ENCODE peak calls at places on chromosomes 4 and X, in four cellular contexts. E, U, W and Q are unnamed samples.

GRCh38 chrX:73478961-73479360 is 32.1 kb downstream of the CDX4 start:
- DNase-seq in U (no peak), W (no peak), E (no peak), Q (no peak)

GRCh38 chr4:183300070-183300469 is 20.0 kb downstream of the CLDN22 start:
- DNase-seq in W (no peak), U (no peak), E (peak; percentile 75), Q (peak; percentile 28)

GRCh38 chr4:177442623-177443155 is 452 bp upstream of the AGA start:
- DNase-seq in E (no peak), U (no peak), W (no peak), Q (peak; percentile 31)

GRCh38 chrX:17414839-17415238 is 39.8 kb downstream of the NHS start:
- DNase-seq in W (no peak), E (no peak), U (peak; percentile 12), Q (no peak)

GRCh38 chrX:100098660-100099375 is 311.3 kb downstream of the PCDH19 start:
- DNase-seq in E (no peak), U (no peak), W (no peak), Q (peak; percentile 58)

GRCh38 chr4:156193800-156194199 is 240.1 kb upstream of the CTSO start:
- DNase-seq in W (peak; percentile 14), U (no peak), E (peak; percentile 33), Q (peak; percentile 28)

GRCh38 chr4:73998040-73999011 is at the start of gene CXCL5:
- DNase-seq in E (peak; percentile 39), W (no peak), U (peak; percentile 19), Q (peak; percentile 75)

GRCh38 chrX:39609941-39610340 is 487.8 kb downstream of the BCOR start:
- DNase-seq in W (no peak), E (no peak), U (no peak), Q (no peak)

GRCh38 chr4:26916195-26916594 is 55.6 kb downstream of the STIM2 start:
- DNase-seq in E (peak; percentile 40), W (no peak), U (no peak), Q (peak; percentile 60)

GRCh38 chr4:151276787-151277557 is at the start of gene PRSS48:
- DNase-seq in E (peak; percentile 32), U (peak; percentile 64), W (no peak), Q (peak; percentile 73)

GRCh38 chrX:10124506-10125247 is 32.1 kb upstream of the CLCN4 start:
- DNase-seq in U (no peak), W (no peak), E (no peak), Q (no peak)

GRCh38 chr4:39978378-39978775 is 666 bp upstream of the PDS5A start:
- DNase-seq in W (no peak), E (no peak), U (no peak), Q (no peak)

GRCh38 chr4:165971941-165972340 is 98.9 kb downstream of the TLL1 start:
- DNase-seq in U (no peak), W (no peak), E (no peak), Q (no peak)

GRCh38 chr4:115275615-115276014 is 162.2 kb upstream of the NDST4 start:
- DNase-seq in W (no peak), U (no peak), E (no peak), Q (no peak)

GRCh38 chrX:70313503-70313902 is 23.6 kb downstream of the KIF4A start:
- DNase-seq in E (peak; percentile 52), U (no peak), W (no peak), Q (peak; percentile 48)

GRCh38 chr4:16129336-16129735 is 45.5 kb upstream of the PROM1 start:
- DNase-seq in W (no peak), U (no peak), E (no peak), Q (peak; percentile 10)

GRCh38 chr4:39571504-39571903 is 44.3 kb upstream of the UGDH start:
- DNase-seq in U (no peak), W (no peak), E (no peak), Q (no peak)

GRCh38 chrX:9482837-9483236 is 18.0 kb downstream of the TBL1X start:
- DNase-seq in W (no peak), E (no peak), U (no peak), Q (no peak)

GRCh38 chrX:118495958-118496762 is 545 bp downstream of the DOCK11 start:
- DNase-seq in U (peak; percentile 49), W (no peak), E (no peak), Q (no peak)

GRCh38 chr4:100981447-100982204 is 365.7 kb downstream of the PPP3CA start:
- DNase-seq in W (peak; percentile 24), E (peak; percentile 20), U (no peak), Q (peak; percentile 66)

GRCh38 chr4:35565640-35566039 is 678.7 kb downstream of the ARAP2 start:
- DNase-seq in E (no peak), W (no peak), U (no peak), Q (no peak)

GRCh38 chrX:9785944-9786741 is at the start of gene SHROOM2:
- DNase-seq in U (no peak), W (no peak), E (no peak), Q (no peak)

GRCh38 chrX:821311-822178 is 191.0 kb downstream of the SHOX start:
- DNase-seq in E (no peak), U (no peak), W (no peak), Q (peak; percentile 9)

GRCh38 chr4:165580379-165580905 is 201.6 kb downstream of the CPE start:
- DNase-seq in W (peak; percentile 23), E (no peak), U (no peak), Q (peak; percentile 94)

GRCh38 chrX:700936-701335 is 70.3 kb downstream of the SHOX start:
- DNase-seq in U (no peak), E (no peak), W (no peak), Q (no peak)

GRCh38 chr4:8742546-8742945 is 129.1 kb downstream of the HMX1 start:
- DNase-seq in U (no peak), W (no peak), E (no peak), Q (no peak)

GRCh38 chrX:46577116-46578005 is 3.8 kb downstream of the CHST7 start:
- DNase-seq in U (no peak), E (peak; percentile 75), W (no peak), Q (no peak)

GRCh38 chr4:109820563-109820962 is 5.0 kb downstream of the GAR1 start:
- DNase-seq in W (no peak), U (no peak), E (no peak), Q (no peak)
- H3K4me3 ChIP-seq in W (no peak overlapping the region), U (no peak overlapping the region), E (no peak overlapping the region), Q (no peak overlapping the region)

DNA sequence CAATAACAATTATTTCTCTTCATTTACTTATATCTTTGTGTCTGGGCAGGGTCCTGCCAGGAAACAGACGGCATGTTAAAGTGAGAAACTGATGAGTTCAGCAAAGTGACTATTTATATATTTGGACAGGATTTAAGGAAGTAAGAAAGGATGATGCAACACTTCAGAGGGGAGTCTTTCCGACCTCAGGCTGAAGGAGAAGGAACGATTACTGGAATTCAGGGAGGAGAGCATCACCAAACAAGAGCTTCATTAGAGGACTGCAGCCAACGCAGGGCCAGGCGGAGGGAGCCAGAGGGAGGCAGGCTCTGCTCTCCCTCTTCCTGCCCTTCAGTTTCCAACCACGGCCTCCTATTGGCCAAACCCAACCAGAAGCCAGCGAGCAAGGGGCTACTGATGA is 1.5 kb upstream of the TLR7 start:
- DNase-seq in E (no peak), W (no peak), U (no peak), Q (no peak)
- TF ChIP-seq CTCF in E (no peak), W (no peak), U (no peak), Q (no peak)

DNA sequence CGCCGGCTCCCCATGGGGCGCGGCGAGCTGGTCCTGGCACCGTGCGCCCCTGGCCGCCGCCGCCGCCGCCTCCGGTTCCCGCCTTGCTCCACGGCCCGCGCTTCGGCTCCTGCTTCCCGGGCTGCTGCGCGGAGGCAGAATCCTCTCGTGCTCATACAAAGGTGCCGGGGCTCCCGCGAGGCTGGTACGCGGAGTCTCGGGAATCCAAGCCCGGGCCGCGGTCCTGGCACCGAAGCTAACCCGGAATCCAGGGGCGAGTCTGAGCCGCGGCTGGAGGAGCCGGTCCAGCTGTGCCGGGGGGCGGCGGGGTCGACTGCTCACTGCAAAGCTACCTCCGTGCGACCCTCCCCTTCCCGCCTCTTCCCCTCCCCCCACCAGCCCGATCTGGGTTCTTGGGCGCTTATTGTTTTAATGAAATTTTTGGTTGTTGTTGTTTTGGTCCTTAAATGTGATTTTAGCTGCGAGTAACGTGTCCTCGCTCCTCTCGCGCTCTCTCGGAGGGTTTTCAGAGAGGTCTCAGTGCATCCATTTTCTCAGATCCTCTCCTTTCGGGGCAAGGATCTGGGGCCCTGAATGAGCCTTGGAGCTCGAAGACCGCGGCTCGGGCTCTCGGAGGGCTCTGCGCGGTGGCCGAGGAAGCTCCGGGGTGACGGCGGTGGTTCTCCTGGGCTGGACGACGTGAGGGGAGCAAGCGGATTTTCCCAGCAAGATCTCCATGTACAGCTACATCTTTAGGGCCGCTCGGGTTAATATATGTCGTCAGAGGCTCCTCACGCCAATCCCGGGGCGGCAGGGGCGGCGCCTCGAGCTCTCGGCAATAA is at the start of gene HAND2:
- DNase-seq in U (no peak), W (no peak), E (peak; percentile 59), Q (no peak)
- H3K4me3 ChIP-seq in U (peak within 1 kb of the TSS; percentile 65), W (peak within 1 kb of the TSS; percentile 69), E (peak within 1 kb of the TSS; percentile 40), Q (no peak within 1 kb of the TSS)

DNA sequence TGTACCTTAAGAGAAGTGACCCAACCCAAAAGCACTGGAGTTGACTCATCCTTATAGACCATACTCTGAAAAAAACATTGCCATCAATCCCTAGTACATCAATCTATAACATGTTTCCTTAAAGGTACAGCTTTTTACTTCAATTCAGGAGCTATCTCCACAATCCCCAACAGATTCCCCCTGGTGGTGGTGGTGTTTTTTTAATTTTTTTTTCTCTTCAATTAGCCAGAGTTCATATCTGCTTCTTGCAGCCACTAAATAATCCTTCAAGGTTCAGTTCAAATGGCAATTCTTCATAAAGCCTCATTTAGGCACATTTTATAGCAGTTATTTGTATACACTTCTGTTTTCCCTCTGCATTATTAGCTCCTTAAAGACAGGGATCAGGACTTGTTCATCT is 60.7 kb upstream of the KDR start:
- DNase-seq in U (no peak), E (no peak), W (no peak), Q (peak; percentile 40)
- TF ChIP-seq CTCF in U (no peak), E (peak; percentile 12), W (no peak), Q (peak; percentile 38)

GRCh38 chr4:139452000-139452399 is 1.9 kb upstream of the RAB33B start:
- DNase-seq in U (no peak), W (no peak), E (no peak), Q (no peak)
- H3K4me3 ChIP-seq in U (no peak overlapping the region), W (peak overlapping the region; percentile 98), E (no peak overlapping the region), Q (no peak overlapping the region)

GRCh38 chrX:6021316-6022091 is 207.2 kb downstream of the NLGN4X start:
- DNase-seq in U (no peak), E (peak; percentile 0), W (no peak), Q (peak; percentile 11)
- TF ChIP-seq CTCF in U (no peak), E (peak; percentile 35), W (peak; percentile 31), Q (peak; percentile 47)